ENCODE peak calls at places on chromosomes 12 and 14, in seven cellular contexts. One of them, this sample, is unnamed.

GRCh38 chr12:106136263-106136662 is 2.5 kb downstream of the NUAK1 start:
- DNase-seq in foreskin fibroblast: peak
- DNase-seq in GM20000: peak
- DNase-seq in progenitor cell of endocrine pancreas: peak
- DNase-seq in A172: peak
- DNase-seq in AG04450: peak
- DNase-seq in stimulated activated CD4-positive, alpha-beta T cell treated with anti-CD3 and anti-CD28 coated beads, TNF-alpha, amount 100 ng/mL, for 48 hours: peak
- DNase-seq in this sample: peak

GRCh38 chr12:132248439-132249157 is 80.8 kb downstream of the GALNT9 start:
- DNase-seq in A172: peak
- DNase-seq in stimulated activated CD4-positive, alpha-beta T cell treated with anti-CD3 and anti-CD28 coated beads, TNF-alpha, amount 100 ng/mL, for 48 hours: no peak
- DNase-seq in foreskin fibroblast: peak
- DNase-seq in progenitor cell of endocrine pancreas: no peak
- DNase-seq in GM20000: no peak
- DNase-seq in AG04450: no peak
- DNase-seq in this sample: peak

GRCh38 chr12:32039341-32039740 is 67.3 kb upstream of the BICD1 start:
- DNase-seq in AG04450: no peak
- DNase-seq in progenitor cell of endocrine pancreas: no peak
- DNase-seq in stimulated activated CD4-positive, alpha-beta T cell treated with anti-CD3 and anti-CD28 coated beads, TNF-alpha, amount 100 ng/mL, for 48 hours: no peak
- DNase-seq in GM20000: no peak
- DNase-seq in foreskin fibroblast: peak
- DNase-seq in A172: no peak
- DNase-seq in this sample: peak

GRCh38 chr12:14605401-14605989 is 37.8 kb upstream of the PLBD1 start:
- DNase-seq in AG04450: no peak
- DNase-seq in progenitor cell of endocrine pancreas: no peak
- DNase-seq in foreskin fibroblast: no peak
- DNase-seq in GM20000: no peak
- DNase-seq in stimulated activated CD4-positive, alpha-beta T cell treated with anti-CD3 and anti-CD28 coated beads, TNF-alpha, amount 100 ng/mL, for 48 hours: no peak
- DNase-seq in A172: no peak
- DNase-seq in this sample: no peak

GRCh38 chr12:48021485-48022179 is 17.4 kb upstream of the COL2A1 start:
- DNase-seq in stimulated activated CD4-positive, alpha-beta T cell treated with anti-CD3 and anti-CD28 coated beads, TNF-alpha, amount 100 ng/mL, for 48 hours: no peak
- DNase-seq in progenitor cell of endocrine pancreas: no peak
- DNase-seq in GM20000: no peak
- DNase-seq in A172: peak
- DNase-seq in foreskin fibroblast: no peak
- DNase-seq in AG04450: no peak
- DNase-seq in this sample: no peak

GRCh38 chr14:76346391-76347160 is 29.4 kb upstream of the ESRRB start:
- DNase-seq in foreskin fibroblast: peak
- DNase-seq in A172: no peak
- DNase-seq in AG04450: no peak
- DNase-seq in progenitor cell of endocrine pancreas: no peak
- DNase-seq in stimulated activated CD4-positive, alpha-beta T cell treated with anti-CD3 and anti-CD28 coated beads, TNF-alpha, amount 100 ng/mL, for 48 hours: no peak
- DNase-seq in GM20000: no peak
- DNase-seq in this sample: no peak

GRCh38 chr14:77088219-77088618 is 9.8 kb upstream of the CIPC start:
- DNase-seq in progenitor cell of endocrine pancreas: peak
- DNase-seq in A172: no peak
- DNase-seq in GM20000: no peak
- DNase-seq in stimulated activated CD4-positive, alpha-beta T cell treated with anti-CD3 and anti-CD28 coated beads, TNF-alpha, amount 100 ng/mL, for 48 hours: no peak
- DNase-seq in AG04450: no peak
- DNase-seq in foreskin fibroblast: no peak
- DNase-seq in this sample: no peak

GRCh38 chr12:4270670-4271432 is 2.7 kb upstream of the CCND2 start:
- DNase-seq in stimulated activated CD4-positive, alpha-beta T cell treated with anti-CD3 and anti-CD28 coated beads, TNF-alpha, amount 100 ng/mL, for 48 hours: no peak
- DNase-seq in GM20000: peak
- DNase-seq in progenitor cell of endocrine pancreas: peak
- DNase-seq in AG04450: no peak
- DNase-seq in foreskin fibroblast: no peak
- DNase-seq in A172: no peak
- DNase-seq in this sample: peak

GRCh38 chr12:5480953-5481300 is 49.0 kb downstream of the NTF3 start:
- DNase-seq in GM20000: no peak
- DNase-seq in foreskin fibroblast: no peak
- DNase-seq in progenitor cell of endocrine pancreas: no peak
- DNase-seq in A172: no peak
- DNase-seq in AG04450: no peak
- DNase-seq in stimulated activated CD4-positive, alpha-beta T cell treated with anti-CD3 and anti-CD28 coated beads, TNF-alpha, amount 100 ng/mL, for 48 hours: no peak
- DNase-seq in this sample: no peak

GRCh38 chr12:75816892-75817291 is 214.7 kb downstream of the PHLDA1 start:
- DNase-seq in stimulated activated CD4-positive, alpha-beta T cell treated with anti-CD3 and anti-CD28 coated beads, TNF-alpha, amount 100 ng/mL, for 48 hours: no peak
- DNase-seq in progenitor cell of endocrine pancreas: no peak
- DNase-seq in A172: peak
- DNase-seq in AG04450: no peak
- DNase-seq in foreskin fibroblast: peak
- DNase-seq in GM20000: no peak
- DNase-seq in this sample: peak

GRCh38 chr12:22543246-22544037 is 900 bp downstream of the C2CD5 start:
- DNase-seq in AG04450: no peak
- DNase-seq in stimulated activated CD4-positive, alpha-beta T cell treated with anti-CD3 and anti-CD28 coated beads, TNF-alpha, amount 100 ng/mL, for 48 hours: peak
- DNase-seq in A172: no peak
- DNase-seq in progenitor cell of endocrine pancreas: peak
- DNase-seq in GM20000: peak
- DNase-seq in foreskin fibroblast: peak
- DNase-seq in this sample: peak

GRCh38 chr14:96844857-96845570 is 47.8 kb downstream of the VRK1 start:
- DNase-seq in stimulated activated CD4-positive, alpha-beta T cell treated with anti-CD3 and anti-CD28 coated beads, TNF-alpha, amount 100 ng/mL, for 48 hours: no peak
- DNase-seq in A172: no peak
- DNase-seq in AG04450: no peak
- DNase-seq in GM20000: peak
- DNase-seq in progenitor cell of endocrine pancreas: no peak
- DNase-seq in foreskin fibroblast: no peak
- DNase-seq in this sample: no peak

GRCh38 chr14:73644531-73645247 is at the start of gene DNAL1:
- DNase-seq in stimulated activated CD4-positive, alpha-beta T cell treated with anti-CD3 and anti-CD28 coated beads, TNF-alpha, amount 100 ng/mL, for 48 hours: peak
- DNase-seq in GM20000: peak
- DNase-seq in A172: peak
- DNase-seq in AG04450: peak
- DNase-seq in progenitor cell of endocrine pancreas: peak
- DNase-seq in foreskin fibroblast: peak
- DNase-seq in this sample: peak

GRCh38 chr14:55592426-55592825 is 12.4 kb downstream of the KTN1 start:
- DNase-seq in stimulated activated CD4-positive, alpha-beta T cell treated with anti-CD3 and anti-CD28 coated beads, TNF-alpha, amount 100 ng/mL, for 48 hours: no peak
- DNase-seq in progenitor cell of endocrine pancreas: no peak
- DNase-seq in GM20000: no peak
- DNase-seq in AG04450: no peak
- DNase-seq in A172: no peak
- DNase-seq in foreskin fibroblast: no peak
- DNase-seq in this sample: no peak

GRCh38 chr14:104291123-104292000 is 153.0 kb downstream of the KIF26A start:
- DNase-seq in A172: no peak
- DNase-seq in GM20000: no peak
- DNase-seq in stimulated activated CD4-positive, alpha-beta T cell treated with anti-CD3 and anti-CD28 coated beads, TNF-alpha, amount 100 ng/mL, for 48 hours: no peak
- DNase-seq in foreskin fibroblast: no peak
- DNase-seq in progenitor cell of endocrine pancreas: peak
- DNase-seq in AG04450: no peak
- DNase-seq in this sample: no peak

GRCh38 chr14:78700236-78700635 is 530.1 kb downstream of the NRXN3 start:
- DNase-seq in AG04450: no peak
- DNase-seq in A172: no peak
- DNase-seq in foreskin fibroblast: no peak
- DNase-seq in GM20000: no peak
- DNase-seq in stimulated activated CD4-positive, alpha-beta T cell treated with anti-CD3 and anti-CD28 coated beads, TNF-alpha, amount 100 ng/mL, for 48 hours: no peak
- DNase-seq in progenitor cell of endocrine pancreas: no peak
- DNase-seq in this sample: peak

GRCh38 chr12:124588689-124589318 is 21.4 kb upstream of the NCOR2 start:
- DNase-seq in progenitor cell of endocrine pancreas: no peak
- DNase-seq in foreskin fibroblast: peak
- DNase-seq in AG04450: no peak
- DNase-seq in stimulated activated CD4-positive, alpha-beta T cell treated with anti-CD3 and anti-CD28 coated beads, TNF-alpha, amount 100 ng/mL, for 48 hours: no peak
- DNase-seq in A172: peak
- DNase-seq in GM20000: no peak
- DNase-seq in this sample: peak

GRCh38 chr14:39272918-39273317 is 39.2 kb downstream of the MIA2 start:
- DNase-seq in AG04450: no peak
- DNase-seq in foreskin fibroblast: no peak
- DNase-seq in stimulated activated CD4-positive, alpha-beta T cell treated with anti-CD3 and anti-CD28 coated beads, TNF-alpha, amount 100 ng/mL, for 48 hours: no peak
- DNase-seq in progenitor cell of endocrine pancreas: no peak
- DNase-seq in GM20000: no peak
- DNase-seq in A172: no peak
- DNase-seq in this sample: no peak

GRCh38 chr14:72416081-72416849 is 477.6 kb downstream of the DPF3 start:
- DNase-seq in progenitor cell of endocrine pancreas: no peak
- DNase-seq in AG04450: no peak
- DNase-seq in GM20000: no peak
- DNase-seq in stimulated activated CD4-positive, alpha-beta T cell treated with anti-CD3 and anti-CD28 coated beads, TNF-alpha, amount 100 ng/mL, for 48 hours: no peak
- DNase-seq in A172: no peak
- DNase-seq in foreskin fibroblast: no peak
- DNase-seq in this sample: no peak

GRCh38 chr12:126483145-126484068 is 1418.2 kb downstream of the AACS start:
- DNase-seq in AG04450: no peak
- DNase-seq in GM20000: no peak
- DNase-seq in stimulated activated CD4-positive, alpha-beta T cell treated with anti-CD3 and anti-CD28 coated beads, TNF-alpha, amount 100 ng/mL, for 48 hours: no peak
- DNase-seq in A172: peak
- DNase-seq in progenitor cell of endocrine pancreas: no peak
- DNase-seq in foreskin fibroblast: peak
- DNase-seq in this sample: peak

GRCh38 chr12:123260081-123260480 is 11.6 kb downstream of the CDK2AP1 start:
- DNase-seq in A172: no peak
- DNase-seq in GM20000: no peak
- DNase-seq in foreskin fibroblast: no peak
- DNase-seq in AG04450: no peak
- DNase-seq in progenitor cell of endocrine pancreas: no peak
- DNase-seq in stimulated activated CD4-positive, alpha-beta T cell treated with anti-CD3 and anti-CD28 coated beads, TNF-alpha, amount 100 ng/mL, for 48 hours: no peak
- DNase-seq in this sample: no peak

GRCh38 chr12:91205791-91206190 is 23.2 kb upstream of the DCN start:
- DNase-seq in A172: peak
- DNase-seq in stimulated activated CD4-positive, alpha-beta T cell treated with anti-CD3 and anti-CD28 coated beads, TNF-alpha, amount 100 ng/mL, for 48 hours: no peak
- DNase-seq in foreskin fibroblast: no peak
- DNase-seq in GM20000: no peak
- DNase-seq in progenitor cell of endocrine pancreas: no peak
- DNase-seq in AG04450: no peak
- DNase-seq in this sample: no peak

GRCh38 chr14:102993523-102993922 is 63.8 kb downstream of the CDC42BPB start:
- DNase-seq in A172: peak
- DNase-seq in AG04450: no peak
- DNase-seq in progenitor cell of endocrine pancreas: no peak
- DNase-seq in foreskin fibroblast: peak
- DNase-seq in stimulated activated CD4-positive, alpha-beta T cell treated with anti-CD3 and anti-CD28 coated beads, TNF-alpha, amount 100 ng/mL, for 48 hours: no peak
- DNase-seq in GM20000: no peak
- DNase-seq in this sample: peak

GRCh38 chr14:30194769-30195168 is 267.1 kb upstream of the PRKD1 start:
- DNase-seq in GM20000: no peak
- DNase-seq in A172: peak
- DNase-seq in foreskin fibroblast: peak
- DNase-seq in AG04450: peak
- DNase-seq in stimulated activated CD4-positive, alpha-beta T cell treated with anti-CD3 and anti-CD28 coated beads, TNF-alpha, amount 100 ng/mL, for 48 hours: no peak
- DNase-seq in progenitor cell of endocrine pancreas: no peak
- DNase-seq in this sample: peak

GRCh38 chr12:116827432-116827831 is 53.8 kb downstream of the HRK start:
- DNase-seq in progenitor cell of endocrine pancreas: no peak
- DNase-seq in A172: no peak
- DNase-seq in stimulated activated CD4-positive, alpha-beta T cell treated with anti-CD3 and anti-CD28 coated beads, TNF-alpha, amount 100 ng/mL, for 48 hours: no peak
- DNase-seq in foreskin fibroblast: no peak
- DNase-seq in GM20000: no peak
- DNase-seq in AG04450: no peak
- DNase-seq in this sample: no peak

GRCh38 chr12:52264435-52264825 is 10.0 kb upstream of the KRT86 start:
- DNase-seq in A172: no peak
- DNase-seq in stimulated activated CD4-positive, alpha-beta T cell treated with anti-CD3 and anti-CD28 coated beads, TNF-alpha, amount 100 ng/mL, for 48 hours: no peak
- DNase-seq in foreskin fibroblast: no peak
- DNase-seq in AG04450: no peak
- DNase-seq in GM20000: no peak
- DNase-seq in progenitor cell of endocrine pancreas: no peak
- DNase-seq in this sample: no peak

GRCh38 chr12:79512068-79512467 is 178.7 kb downstream of the PAWR start:
- DNase-seq in GM20000: no peak
- DNase-seq in AG04450: no peak
- DNase-seq in progenitor cell of endocrine pancreas: no peak
- DNase-seq in foreskin fibroblast: no peak
- DNase-seq in A172: no peak
- DNase-seq in stimulated activated CD4-positive, alpha-beta T cell treated with anti-CD3 and anti-CD28 coated beads, TNF-alpha, amount 100 ng/mL, for 48 hours: no peak
- DNase-seq in this sample: no peak

GRCh38 chr14:73143003-73143402 is 6.7 kb downstream of the PSEN1 start:
- DNase-seq in AG04450: no peak
- DNase-seq in A172: no peak
- DNase-seq in progenitor cell of endocrine pancreas: no peak
- DNase-seq in GM20000: peak
- DNase-seq in stimulated activated CD4-positive, alpha-beta T cell treated with anti-CD3 and anti-CD28 coated beads, TNF-alpha, amount 100 ng/mL, for 48 hours: no peak
- DNase-seq in foreskin fibroblast: no peak
- DNase-seq in this sample: no peak

GRCh38 chr12:54631988-54632728 is 2.5 kb downstream of the LACRT start:
- DNase-seq in A172: no peak
- DNase-seq in stimulated activated CD4-positive, alpha-beta T cell treated with anti-CD3 and anti-CD28 coated beads, TNF-alpha, amount 100 ng/mL, for 48 hours: no peak
- DNase-seq in AG04450: no peak
- DNase-seq in foreskin fibroblast: no peak
- DNase-seq in progenitor cell of endocrine pancreas: no peak
- DNase-seq in GM20000: no peak
- DNase-seq in this sample: no peak

GRCh38 chr12:91127751-91128150 is 16.5 kb upstream of the LUM start:
- DNase-seq in stimulated activated CD4-positive, alpha-beta T cell treated with anti-CD3 and anti-CD28 coated beads, TNF-alpha, amount 100 ng/mL, for 48 hours: no peak
- DNase-seq in foreskin fibroblast: no peak
- DNase-seq in progenitor cell of endocrine pancreas: no peak
- DNase-seq in AG04450: no peak
- DNase-seq in A172: peak
- DNase-seq in GM20000: no peak
- DNase-seq in this sample: peak

GRCh38 chr12:5260591-5261086 is 171.3 kb upstream of the NTF3 start:
- DNase-seq in AG04450: no peak
- DNase-seq in A172: peak
- DNase-seq in stimulated activated CD4-positive, alpha-beta T cell treated with anti-CD3 and anti-CD28 coated beads, TNF-alpha, amount 100 ng/mL, for 48 hours: no peak
- DNase-seq in GM20000: no peak
- DNase-seq in foreskin fibroblast: no peak
- DNase-seq in progenitor cell of endocrine pancreas: no peak
- DNase-seq in this sample: no peak

GRCh38 chr12:125773033-125773432 is 707.8 kb downstream of the AACS start:
- DNase-seq in AG04450: no peak
- DNase-seq in foreskin fibroblast: no peak
- DNase-seq in A172: peak
- DNase-seq in stimulated activated CD4-positive, alpha-beta T cell treated with anti-CD3 and anti-CD28 coated beads, TNF-alpha, amount 100 ng/mL, for 48 hours: peak
- DNase-seq in GM20000: peak
- DNase-seq in progenitor cell of endocrine pancreas: no peak
- DNase-seq in this sample: no peak

This sample was measured in cardiac fibroblast.